ENCODE peak calls at places on chromosomes 11 and 22, in eight cellular contexts. One of them, this sample, is unnamed.
A peak's percentile ranks its signal among the peaks of the same experiment; 100 is the strongest.

GRCh38 chr11:1055990-1056771 is 18.5 kb upstream of the MUC2 start:
- DNase-seq in PC-3: no peak
- DNase-seq in OCI-LY7: no peak
- DNase-seq in GM23248: no peak
- DNase-seq in MM.1S: no peak
- DNase-seq in HCT116: no peak
- DNase-seq in GM23338: no peak
- DNase-seq in hepatocyte: no peak
- DNase-seq in this sample: no peak

GRCh38 chr11:86288776-86289507 is 13.1 kb upstream of the HIKESHI start:
- DNase-seq in PC-3: no peak
- DNase-seq in OCI-LY7: no peak
- DNase-seq in GM23248: peak; percentile 20
- DNase-seq in MM.1S: no peak
- DNase-seq in HCT116: no peak
- DNase-seq in GM23338: no peak
- DNase-seq in hepatocyte: no peak
- DNase-seq in this sample: no peak

GRCh38 chr11:117097567-117098268 is 510 bp downstream of the SIK3 start:
- DNase-seq in PC-3: peak; percentile 33
- DNase-seq in OCI-LY7: peak; percentile 66
- DNase-seq in GM23248: peak; percentile 61
- DNase-seq in MM.1S: peak; percentile 25
- DNase-seq in HCT116: no peak
- DNase-seq in GM23338: peak; percentile 68
- DNase-seq in hepatocyte: peak; percentile 70
- DNase-seq in this sample: peak; percentile 68

GRCh38 chr11:62419560-62420342 is 918 bp downstream of the SCGB1A1 start:
- DNase-seq in PC-3: no peak
- DNase-seq in OCI-LY7: no peak
- DNase-seq in GM23248: no peak
- DNase-seq in MM.1S: no peak
- DNase-seq in HCT116: no peak
- DNase-seq in GM23338: no peak
- DNase-seq in hepatocyte: no peak
- DNase-seq in this sample: no peak

GRCh38 chr22:32059426-32059825 is 16.4 kb downstream of the SLC5A1 start:
- DNase-seq in PC-3: no peak
- DNase-seq in OCI-LY7: no peak
- DNase-seq in GM23248: no peak
- DNase-seq in MM.1S: no peak
- DNase-seq in HCT116: no peak
- DNase-seq in GM23338: no peak
- DNase-seq in hepatocyte: no peak
- DNase-seq in this sample: no peak

GRCh38 chr22:47110817-47111443 is 348.5 kb downstream of the TBC1D22A start:
- DNase-seq in PC-3: no peak
- DNase-seq in OCI-LY7: no peak
- DNase-seq in GM23248: no peak
- DNase-seq in MM.1S: no peak
- DNase-seq in HCT116: no peak
- DNase-seq in GM23338: no peak
- DNase-seq in hepatocyte: no peak
- DNase-seq in this sample: no peak

GRCh38 chr22:43241138-43241597 is 54.2 kb upstream of the TTLL12 start:
- DNase-seq in PC-3: no peak
- DNase-seq in OCI-LY7: no peak
- DNase-seq in GM23248: no peak
- DNase-seq in MM.1S: no peak
- DNase-seq in HCT116: no peak
- DNase-seq in GM23338: no peak
- DNase-seq in hepatocyte: no peak
- DNase-seq in this sample: no peak

GRCh38 chr11:94768602-94769511 is 701 bp downstream of the AMOTL1 start:
- DNase-seq in PC-3: peak; percentile 55
- DNase-seq in OCI-LY7: no peak
- DNase-seq in GM23248: peak; percentile 63
- DNase-seq in MM.1S: peak; percentile 36
- DNase-seq in HCT116: no peak
- DNase-seq in GM23338: peak; percentile 65
- DNase-seq in hepatocyte: peak; percentile 68
- DNase-seq in this sample: peak; percentile 63

GRCh38 chr11:19918302-19919049 is 205.8 kb downstream of the NAV2 start:
- DNase-seq in PC-3: peak; percentile 22
- DNase-seq in OCI-LY7: no peak
- DNase-seq in GM23248: peak; percentile 60
- DNase-seq in MM.1S: no peak
- DNase-seq in HCT116: no peak
- DNase-seq in GM23338: no peak
- DNase-seq in hepatocyte: no peak
- DNase-seq in this sample: no peak

GRCh38 chr22:19522190-19522880 is 1.9 kb downstream of the CLDN5 start:
- DNase-seq in PC-3: no peak
- DNase-seq in OCI-LY7: no peak
- DNase-seq in GM23248: no peak
- DNase-seq in MM.1S: no peak
- DNase-seq in HCT116: no peak
- DNase-seq in GM23338: no peak
- DNase-seq in hepatocyte: no peak
- DNase-seq in this sample: no peak

GRCh38 chr22:31612891-31613285 is 49.1 kb downstream of the PISD start:
- DNase-seq in PC-3: no peak
- DNase-seq in OCI-LY7: no peak
- DNase-seq in GM23248: no peak
- DNase-seq in MM.1S: no peak
- DNase-seq in HCT116: no peak
- DNase-seq in GM23338: no peak
- DNase-seq in hepatocyte: no peak
- DNase-seq in this sample: no peak

GRCh38 chr11:72589802-72590761 is 84.1 kb downstream of the PDE2A start:
- DNase-seq in PC-3: peak; percentile 31
- DNase-seq in OCI-LY7: peak; percentile 37
- DNase-seq in GM23248: peak; percentile 44
- DNase-seq in MM.1S: peak; percentile 31
- DNase-seq in HCT116: no peak
- DNase-seq in GM23338: peak; percentile 89
- DNase-seq in hepatocyte: peak; percentile 71
- DNase-seq in this sample: peak; percentile 83

GRCh38 chr11:82775736-82776346 is 42.2 kb upstream of the FAM181B start:
- DNase-seq in PC-3: peak; percentile 89
- DNase-seq in OCI-LY7: peak; percentile 51
- DNase-seq in GM23248: peak; percentile 62
- DNase-seq in MM.1S: peak; percentile 80
- DNase-seq in HCT116: peak; percentile 36
- DNase-seq in GM23338: peak; percentile 81
- DNase-seq in hepatocyte: peak; percentile 30
- DNase-seq in this sample: peak; percentile 59

GRCh38 chr22:33579448-33580093 is 340.7 kb downstream of the LARGE1 start:
- DNase-seq in PC-3: peak; percentile 40
- DNase-seq in OCI-LY7: peak; percentile 80
- DNase-seq in GM23248: peak; percentile 58
- DNase-seq in MM.1S: peak; percentile 72
- DNase-seq in HCT116: peak; percentile 1
- DNase-seq in GM23338: peak; percentile 91
- DNase-seq in hepatocyte: peak; percentile 71
- DNase-seq in this sample: peak; percentile 77

GRCh38 chr11:34977039-34977906 is 60.9 kb downstream of the PDHX start:
- DNase-seq in PC-3: peak; percentile 81
- DNase-seq in OCI-LY7: no peak
- DNase-seq in GM23248: peak; percentile 82
- DNase-seq in MM.1S: no peak
- DNase-seq in HCT116: peak; percentile 33
- DNase-seq in GM23338: no peak
- DNase-seq in hepatocyte: no peak
- DNase-seq in this sample: no peak

GRCh38 chr11:126281666-126282175 is 1.2 kb upstream of the TIRAP start:
- DNase-seq in PC-3: no peak
- DNase-seq in OCI-LY7: no peak
- DNase-seq in GM23248: no peak
- DNase-seq in MM.1S: no peak
- DNase-seq in HCT116: no peak
- DNase-seq in GM23338: no peak
- DNase-seq in hepatocyte: no peak
- DNase-seq in this sample: no peak

GRCh38 chr11:33005175-33005574 is 10.5 kb upstream of the DEPDC7 start:
- DNase-seq in PC-3: no peak
- DNase-seq in OCI-LY7: no peak
- DNase-seq in GM23248: no peak
- DNase-seq in MM.1S: no peak
- DNase-seq in HCT116: no peak
- DNase-seq in GM23338: no peak
- DNase-seq in hepatocyte: no peak
- DNase-seq in this sample: no peak

GRCh38 chr11:45252134-45252856 is 33.8 kb downstream of the SYT13 start:
- DNase-seq in PC-3: peak; percentile 60
- DNase-seq in OCI-LY7: peak; percentile 44
- DNase-seq in GM23248: peak; percentile 55
- DNase-seq in MM.1S: peak; percentile 72
- DNase-seq in HCT116: peak; percentile 75
- DNase-seq in GM23338: peak; percentile 89
- DNase-seq in hepatocyte: peak; percentile 74
- DNase-seq in this sample: peak; percentile 75

GRCh38 chr22:32606181-32606580 is 131.6 kb downstream of the FBXO7 start:
- DNase-seq in PC-3: no peak
- DNase-seq in OCI-LY7: no peak
- DNase-seq in GM23248: no peak
- DNase-seq in MM.1S: no peak
- DNase-seq in HCT116: no peak
- DNase-seq in GM23338: no peak
- DNase-seq in hepatocyte: no peak
- DNase-seq in this sample: no peak

GRCh38 chr11:113906038-113906437 is 1.4 kb downstream of the HTR3B start:
- DNase-seq in PC-3: peak; percentile 93
- DNase-seq in OCI-LY7: no peak
- DNase-seq in GM23248: peak; percentile 38
- DNase-seq in MM.1S: no peak
- DNase-seq in HCT116: peak; percentile 45
- DNase-seq in GM23338: peak; percentile 81
- DNase-seq in hepatocyte: peak; percentile 85
- DNase-seq in this sample: peak; percentile 76

GRCh38 chr11:78277314-78277994 is 88.7 kb downstream of the USP35 start:
- DNase-seq in PC-3: no peak
- DNase-seq in OCI-LY7: no peak
- DNase-seq in GM23248: no peak
- DNase-seq in MM.1S: no peak
- DNase-seq in HCT116: no peak
- DNase-seq in GM23338: no peak
- DNase-seq in hepatocyte: peak; percentile 57
- DNase-seq in this sample: no peak

GRCh38 chr22:36339171-36340065 is 48.3 kb downstream of the MYH9 start:
- DNase-seq in PC-3: no peak
- DNase-seq in OCI-LY7: no peak
- DNase-seq in GM23248: peak; percentile 93
- DNase-seq in MM.1S: no peak
- DNase-seq in HCT116: no peak
- DNase-seq in GM23338: no peak
- DNase-seq in hepatocyte: no peak
- DNase-seq in this sample: no peak

GRCh38 chr11:92702771-92703170 is 266.7 kb upstream of the MTNR1B start:
- DNase-seq in PC-3: peak; percentile 32
- DNase-seq in OCI-LY7: no peak
- DNase-seq in GM23248: peak; percentile 81
- DNase-seq in MM.1S: no peak
- DNase-seq in HCT116: no peak
- DNase-seq in GM23338: no peak
- DNase-seq in hepatocyte: no peak
- DNase-seq in this sample: no peak

GRCh38 chr11:75429902-75430691 is 2.9 kb downstream of the KLHL35 start:
- DNase-seq in PC-3: peak; percentile 79
- DNase-seq in OCI-LY7: no peak
- DNase-seq in GM23248: peak; percentile 88
- DNase-seq in MM.1S: no peak
- DNase-seq in HCT116: no peak
- DNase-seq in GM23338: peak; percentile 74
- DNase-seq in hepatocyte: peak; percentile 84
- DNase-seq in this sample: peak; percentile 87

GRCh38 chr11:6943131-6943530 is 16.9 kb downstream of the ZNF215 start:
- DNase-seq in PC-3: no peak
- DNase-seq in OCI-LY7: no peak
- DNase-seq in GM23248: peak; percentile 57
- DNase-seq in MM.1S: no peak
- DNase-seq in HCT116: no peak
- DNase-seq in GM23338: no peak
- DNase-seq in hepatocyte: no peak
- DNase-seq in this sample: no peak
- H3K4me1 ChIP-seq in PC-3: no peaks in the 10 kb centered on the region
- H3K4me1 ChIP-seq in OCI-LY7: peaks cover 6% of the 10 kb centered on the region
- H3K4me1 ChIP-seq in GM23248: no peaks in the 10 kb centered on the region
- H3K4me1 ChIP-seq in MM.1S: no peaks in the 10 kb centered on the region
- H3K4me1 ChIP-seq in HCT116: no peaks in the 10 kb centered on the region
- H3K4me1 ChIP-seq in GM23338: no peaks in the 10 kb centered on the region
- H3K4me1 ChIP-seq in hepatocyte: no peaks in the 10 kb centered on the region
- H3K4me1 ChIP-seq in this sample: no peaks in the 10 kb centered on the region

GRCh38 chr22:17266261-17266971 is 47.2 kb upstream of the ADA2 start:
- DNase-seq in PC-3: no peak
- DNase-seq in OCI-LY7: no peak
- DNase-seq in GM23248: no peak
- DNase-seq in MM.1S: no peak
- DNase-seq in HCT116: no peak
- DNase-seq in GM23338: peak; percentile 90
- DNase-seq in hepatocyte: peak; percentile 80
- DNase-seq in this sample: peak; percentile 92
- TF ChIP-seq EZH2phosphoT487 in PC-3: no peak
- TF ChIP-seq EZH2phosphoT487 in OCI-LY7: no peak
- TF ChIP-seq EZH2phosphoT487 in GM23248: no peak
- TF ChIP-seq EZH2phosphoT487 in MM.1S: no peak
- TF ChIP-seq EZH2phosphoT487 in HCT116: no peak
- TF ChIP-seq EZH2phosphoT487 in GM23338: no peak
- TF ChIP-seq EZH2phosphoT487 in hepatocyte: no peak
- TF ChIP-seq EZH2phosphoT487 in this sample: no peak

GRCh38 chr11:102085864-102086551 is 24.2 kb upstream of the YAP1 start:
- DNase-seq in PC-3: peak; percentile 86
- DNase-seq in OCI-LY7: no peak
- DNase-seq in GM23248: no peak
- DNase-seq in MM.1S: no peak
- DNase-seq in HCT116: peak; percentile 35
- DNase-seq in GM23338: no peak
- DNase-seq in hepatocyte: no peak
- DNase-seq in this sample: no peak
- H2AFZ ChIP-seq in PC-3: peak overlapping the region; percentile 28
- H2AFZ ChIP-seq in OCI-LY7: no peak overlapping the region
- H2AFZ ChIP-seq in GM23248: no peak overlapping the region
- H2AFZ ChIP-seq in MM.1S: no peak overlapping the region
- H2AFZ ChIP-seq in HCT116: peak overlapping the region; percentile 94
- H2AFZ ChIP-seq in GM23338: no peak overlapping the region
- H2AFZ ChIP-seq in hepatocyte: no peak overlapping the region
- H2AFZ ChIP-seq in this sample: no peak overlapping the region

DNA sequence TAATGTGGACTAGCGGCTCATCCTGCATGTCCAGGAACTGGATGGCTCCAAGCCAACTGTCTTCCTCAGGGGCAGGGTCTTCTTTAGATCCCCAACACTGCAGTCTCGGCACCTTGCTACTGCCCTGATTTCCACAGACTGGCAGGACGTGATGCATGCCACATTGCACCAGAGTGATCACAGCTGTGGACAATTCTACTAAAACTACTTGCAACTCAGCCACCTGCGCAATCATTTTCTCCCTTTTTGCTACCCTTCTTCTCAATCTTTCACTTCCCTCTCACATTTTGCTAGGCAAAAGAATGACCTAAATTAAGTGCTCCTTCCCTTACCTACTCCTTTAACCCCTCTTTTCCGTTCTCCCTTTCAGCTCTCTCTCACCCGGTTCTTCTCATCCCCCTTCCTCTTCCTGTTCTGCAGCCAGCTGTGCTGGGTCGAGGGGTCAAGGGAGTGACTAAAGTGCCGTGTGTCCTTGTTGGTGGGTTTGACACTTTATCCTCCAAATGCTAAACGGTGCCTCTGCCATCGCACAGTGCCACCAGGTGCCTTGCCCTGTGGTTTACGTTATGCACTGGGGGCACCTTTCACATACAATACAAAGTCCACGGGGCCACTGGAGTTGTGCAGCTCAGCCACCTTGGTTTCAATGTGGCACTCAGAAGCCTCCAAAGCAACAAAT is 11.5 kb upstream of the PEX26 start:
- DNase-seq in PC-3: no peak
- DNase-seq in OCI-LY7: peak; percentile 91
- DNase-seq in GM23248: no peak
- DNase-seq in MM.1S: no peak
- DNase-seq in HCT116: no peak
- DNase-seq in GM23338: no peak
- DNase-seq in hepatocyte: no peak
- DNase-seq in this sample: no peak
- H3K4me1 ChIP-seq in PC-3: peaks cover 42% of the 10 kb centered on the region
- H3K4me1 ChIP-seq in OCI-LY7: peaks cover 85% of the 10 kb centered on the region
- H3K4me1 ChIP-seq in GM23248: peaks cover 26% of the 10 kb centered on the region
- H3K4me1 ChIP-seq in MM.1S: peaks cover 15% of the 10 kb centered on the region
- H3K4me1 ChIP-seq in HCT116: peaks cover 6% of the 10 kb centered on the region
- H3K4me1 ChIP-seq in GM23338: no peaks in the 10 kb centered on the region
- H3K4me1 ChIP-seq in hepatocyte: peaks cover 27% of the 10 kb centered on the region
- H3K4me1 ChIP-seq in this sample: no peaks in the 10 kb centered on the region

This sample was measured in neural progenitor cell.